ENCODE peak calls at places on chromosomes 2 and 18, in four cellular contexts. One of them, this sample, is unnamed.

GRCh38 chr2:71454221-71455010 is 1.1 kb downstream of the DYSF start:
- DNase-seq in tibial nerve: no peak
- DNase-seq in dorsolateral prefrontal cortex: no peak
- DNase-seq in nephron progenitor cell: no peak
- DNase-seq in this sample: no peak

GRCh38 chr2:66802877-66803276 is 368.0 kb downstream of the MEIS1 start:
- DNase-seq in nephron progenitor cell: no peak
- DNase-seq in tibial nerve: no peak
- DNase-seq in dorsolateral prefrontal cortex: no peak
- DNase-seq in this sample: no peak

GRCh38 chr2:42424033-42424432 is 63.0 kb upstream of the COX7A2L start:
- DNase-seq in dorsolateral prefrontal cortex: no peak
- DNase-seq in nephron progenitor cell: no peak
- DNase-seq in tibial nerve: no peak
- DNase-seq in this sample: no peak

GRCh38 chr2:122009546-122009945 is 254.1 kb downstream of the TSN start:
- DNase-seq in dorsolateral prefrontal cortex: no peak
- DNase-seq in nephron progenitor cell: no peak
- DNase-seq in tibial nerve: no peak
- DNase-seq in this sample: no peak

GRCh38 chr18:7464245-7464966 is 102.7 kb upstream of the PTPRM start:
- DNase-seq in tibial nerve: no peak
- DNase-seq in nephron progenitor cell: no peak
- DNase-seq in dorsolateral prefrontal cortex: no peak
- DNase-seq in this sample: no peak

GRCh38 chr18:79429785-79430281 is 34.1 kb downstream of the NFATC1 start:
- DNase-seq in nephron progenitor cell: no peak
- DNase-seq in dorsolateral prefrontal cortex: no peak
- DNase-seq in tibial nerve: no peak
- DNase-seq in this sample: no peak

GRCh38 chr2:148794558-148794957 is 80.5 kb upstream of the KIF5C start:
- DNase-seq in dorsolateral prefrontal cortex: no peak
- DNase-seq in tibial nerve: no peak
- DNase-seq in nephron progenitor cell: no peak
- DNase-seq in this sample: no peak

GRCh38 chr18:36031407-36031806 is 36.0 kb downstream of the RPRD1A start:
- DNase-seq in tibial nerve: no peak
- DNase-seq in dorsolateral prefrontal cortex: no peak
- DNase-seq in nephron progenitor cell: no peak
- DNase-seq in this sample: no peak

GRCh38 chr2:142131016-142131714 is at the start of gene LRP1B:
- DNase-seq in tibial nerve: no peak
- DNase-seq in dorsolateral prefrontal cortex: no peak
- DNase-seq in nephron progenitor cell: peak
- DNase-seq in this sample: no peak

GRCh38 chr2:173296235-173296634 is 58.4 kb upstream of the CDCA7 start:
- DNase-seq in nephron progenitor cell: no peak
- DNase-seq in tibial nerve: no peak
- DNase-seq in dorsolateral prefrontal cortex: no peak
- DNase-seq in this sample: no peak

GRCh38 chr2:1718339-1719220 is 25.7 kb downstream of the PXDN start:
- DNase-seq in tibial nerve: no peak
- DNase-seq in dorsolateral prefrontal cortex: no peak
- DNase-seq in nephron progenitor cell: no peak
- DNase-seq in this sample: no peak

GRCh38 chr18:76494181-76494540 is 881 bp downstream of the ZNF516 start:
- DNase-seq in tibial nerve: peak
- DNase-seq in nephron progenitor cell: peak
- DNase-seq in dorsolateral prefrontal cortex: no peak
- DNase-seq in this sample: no peak

GRCh38 chr2:217740796-217741195 is 262.0 kb downstream of the TNS1 start:
- DNase-seq in nephron progenitor cell: no peak
- DNase-seq in tibial nerve: no peak
- DNase-seq in dorsolateral prefrontal cortex: no peak
- DNase-seq in this sample: no peak

GRCh38 chr18:54109131-54109683 is 115.3 kb downstream of the MBD2 start:
- DNase-seq in dorsolateral prefrontal cortex: no peak
- DNase-seq in nephron progenitor cell: no peak
- DNase-seq in tibial nerve: no peak
- DNase-seq in this sample: no peak

GRCh38 chr18:68735498-68736343 is 20.8 kb upstream of the TMX3 start:
- DNase-seq in nephron progenitor cell: no peak
- DNase-seq in dorsolateral prefrontal cortex: no peak
- DNase-seq in tibial nerve: no peak
- DNase-seq in this sample: no peak

GRCh38 chr2:105872142-105872728 is 127.5 kb downstream of the NCK2 start:
- DNase-seq in nephron progenitor cell: no peak
- DNase-seq in tibial nerve: no peak
- DNase-seq in dorsolateral prefrontal cortex: no peak
- DNase-seq in this sample: no peak

GRCh38 chr18:76633504-76634259 is 138.6 kb upstream of the ZNF516 start:
- DNase-seq in nephron progenitor cell: no peak
- DNase-seq in tibial nerve: no peak
- DNase-seq in dorsolateral prefrontal cortex: no peak
- DNase-seq in this sample: no peak

GRCh38 chr2:44135307-44135706 is 33.4 kb upstream of the PPM1B start:
- DNase-seq in tibial nerve: no peak
- DNase-seq in nephron progenitor cell: no peak
- DNase-seq in dorsolateral prefrontal cortex: no peak
- DNase-seq in this sample: no peak

GRCh38 chr18:21714472-21714871 is 9.9 kb upstream of the ABHD3 start:
- DNase-seq in nephron progenitor cell: no peak
- DNase-seq in dorsolateral prefrontal cortex: no peak
- DNase-seq in tibial nerve: no peak
- DNase-seq in this sample: no peak

GRCh38 chr2:14492920-14493503 is 139.5 kb upstream of the LRATD1 start:
- DNase-seq in dorsolateral prefrontal cortex: no peak
- DNase-seq in tibial nerve: no peak
- DNase-seq in nephron progenitor cell: no peak
- DNase-seq in this sample: no peak

GRCh38 chr2:28108143-28108542 is 217.6 kb downstream of the BABAM2 start:
- DNase-seq in nephron progenitor cell: no peak
- DNase-seq in dorsolateral prefrontal cortex: no peak
- DNase-seq in tibial nerve: no peak
- DNase-seq in this sample: no peak

GRCh38 chr2:20599001-20599600 is 51.8 kb downstream of the HS1BP3 start:
- DNase-seq in tibial nerve: peak
- DNase-seq in nephron progenitor cell: no peak
- DNase-seq in dorsolateral prefrontal cortex: peak
- DNase-seq in this sample: peak

GRCh38 chr2:41768301-41768700 is 279.5 kb upstream of the PKDCC start:
- DNase-seq in dorsolateral prefrontal cortex: peak
- DNase-seq in nephron progenitor cell: no peak
- DNase-seq in tibial nerve: no peak
- DNase-seq in this sample: no peak

GRCh38 chr2:26704441-26704977 is 12.0 kb downstream of the KCNK3 start:
- DNase-seq in nephron progenitor cell: no peak
- DNase-seq in dorsolateral prefrontal cortex: no peak
- DNase-seq in tibial nerve: no peak
- DNase-seq in this sample: no peak

GRCh38 chr2:191938779-191939178 is 91.9 kb upstream of the CAVIN2 start:
- DNase-seq in dorsolateral prefrontal cortex: no peak
- DNase-seq in nephron progenitor cell: no peak
- DNase-seq in tibial nerve: no peak
- DNase-seq in this sample: no peak

GRCh38 chr2:62283147-62283546 is 87.2 kb downstream of the B3GNT2 start:
- DNase-seq in tibial nerve: no peak
- DNase-seq in dorsolateral prefrontal cortex: no peak
- DNase-seq in nephron progenitor cell: no peak
- DNase-seq in this sample: no peak

GRCh38 chr2:52571380-52572347 is 1195.9 kb upstream of the CHAC2 start:
- DNase-seq in nephron progenitor cell: no peak
- DNase-seq in dorsolateral prefrontal cortex: no peak
- DNase-seq in tibial nerve: no peak
- DNase-seq in this sample: no peak

GRCh38 chr2:116718451-116718850 is 1096.0 kb upstream of the DDX18 start:
- DNase-seq in nephron progenitor cell: no peak
- DNase-seq in tibial nerve: no peak
- DNase-seq in dorsolateral prefrontal cortex: no peak
- DNase-seq in this sample: no peak

GRCh38 chr2:26978061-26978596 is 7.7 kb downstream of the MAPRE3 start:
- DNase-seq in nephron progenitor cell: no peak
- DNase-seq in tibial nerve: no peak
- DNase-seq in dorsolateral prefrontal cortex: no peak
- DNase-seq in this sample: no peak

GRCh38 chr2:47310801-47311560 is 92.0 kb upstream of the MSH2 start:
- DNase-seq in dorsolateral prefrontal cortex: peak
- DNase-seq in tibial nerve: peak
- DNase-seq in nephron progenitor cell: no peak
- DNase-seq in this sample: peak

GRCh38 chr2:105325389-105325963 is 4.1 kb downstream of the TGFBRAP1 start:
- DNase-seq in dorsolateral prefrontal cortex: no peak
- DNase-seq in nephron progenitor cell: no peak
- DNase-seq in tibial nerve: no peak
- DNase-seq in this sample: no peak

GRCh38 chr2:67656875-67657274 is 259.7 kb downstream of the ETAA1 start:
- DNase-seq in dorsolateral prefrontal cortex: no peak
- DNase-seq in tibial nerve: no peak
- DNase-seq in nephron progenitor cell: no peak
- DNase-seq in this sample: no peak

DNA sequence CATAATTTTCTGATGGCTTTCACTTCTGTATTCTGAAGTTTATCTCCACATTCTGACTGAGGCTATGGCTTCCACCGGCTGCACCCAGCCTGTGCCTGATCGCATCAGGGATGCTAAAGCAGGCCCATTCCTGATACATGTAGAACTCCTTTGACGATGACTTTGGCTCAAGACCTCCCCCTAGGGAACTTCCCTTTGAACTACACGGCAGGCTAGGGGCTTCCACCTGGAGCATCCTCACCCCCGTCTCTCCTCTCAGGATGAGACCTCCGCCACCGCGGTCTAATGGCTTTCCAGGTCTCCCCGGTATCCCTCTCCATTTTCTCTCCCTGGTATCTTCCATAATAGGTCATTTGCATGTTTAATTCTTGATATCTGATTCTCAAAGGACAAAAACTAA is 214.9 kb upstream of the CHST9 start:
- DNase-seq in tibial nerve: no peak
- DNase-seq in dorsolateral prefrontal cortex: no peak
- DNase-seq in nephron progenitor cell: peak
- DNase-seq in this sample: no peak
- TF ChIP-seq CTCF in tibial nerve: no peak
- TF ChIP-seq CTCF in dorsolateral prefrontal cortex: no peak
- TF ChIP-seq CTCF in nephron progenitor cell: peak
- TF ChIP-seq CTCF in this sample: no peak

DNA sequence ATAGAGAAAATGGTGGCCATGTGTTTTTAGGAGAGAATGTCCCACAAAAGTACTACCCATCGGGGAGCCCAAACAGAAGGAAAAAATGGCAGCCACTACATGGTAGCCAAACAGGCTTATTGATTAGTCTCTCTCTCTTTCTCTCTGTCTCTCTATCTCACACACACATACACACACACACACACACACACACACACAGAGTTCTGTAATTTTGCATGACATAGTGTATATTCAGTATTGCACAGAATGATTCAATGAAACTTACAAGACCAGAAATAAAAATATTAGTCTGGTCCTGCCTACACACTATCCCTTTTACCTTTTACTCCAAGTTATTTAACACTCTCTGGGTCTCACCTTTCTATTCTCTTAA is 124.8 kb upstream of the SLC39A10 start:
- DNase-seq in tibial nerve: no peak
- DNase-seq in dorsolateral prefrontal cortex: no peak
- DNase-seq in nephron progenitor cell: no peak
- DNase-seq in this sample: no peak
- TF ChIP-seq CTCF in tibial nerve: no peak
- TF ChIP-seq CTCF in dorsolateral prefrontal cortex: no peak
- TF ChIP-seq CTCF in nephron progenitor cell: no peak
- TF ChIP-seq CTCF in this sample: no peak

DNA sequence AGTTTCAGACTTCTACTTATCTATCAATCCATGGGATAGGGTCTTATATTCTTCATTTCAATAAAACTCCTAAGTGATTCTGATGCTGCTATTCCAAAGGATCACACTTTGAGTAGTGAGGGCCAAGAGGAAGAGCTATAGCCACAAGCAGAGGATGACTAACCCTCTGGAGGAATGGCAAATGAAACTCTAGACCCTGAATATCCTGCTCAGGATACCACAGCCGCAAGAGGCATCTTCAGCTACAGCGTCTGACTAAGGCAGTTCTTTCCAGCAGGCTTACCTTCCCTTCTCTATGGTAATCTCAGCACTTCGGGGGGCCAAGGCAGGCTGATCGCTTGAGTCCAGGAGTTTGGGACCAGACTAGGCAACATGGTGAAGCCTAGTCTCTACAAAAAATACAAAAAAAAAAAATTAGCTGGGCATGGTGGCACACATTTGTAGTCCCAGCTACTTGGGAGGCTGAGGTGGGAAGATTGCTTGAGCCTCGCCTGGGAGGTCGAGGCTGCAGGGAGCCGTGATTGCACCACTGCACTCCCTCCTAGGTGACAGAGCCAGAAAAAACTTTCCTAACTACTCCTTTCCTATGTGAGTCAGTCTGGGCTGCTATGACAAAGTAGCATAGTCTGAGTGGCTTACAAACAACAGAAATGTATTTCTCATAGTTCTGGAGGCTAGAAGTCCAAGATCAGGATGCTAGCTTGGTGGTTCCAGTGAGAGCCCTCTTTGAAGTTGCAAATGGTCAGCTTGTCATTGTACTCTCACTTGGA is 371.9 kb downstream of the IRS1 start:
- DNase-seq in nephron progenitor cell: no peak
- DNase-seq in dorsolateral prefrontal cortex: no peak
- DNase-seq in tibial nerve: no peak
- DNase-seq in this sample: no peak
- TF ChIP-seq CTCF in nephron progenitor cell: no peak
- TF ChIP-seq CTCF in dorsolateral prefrontal cortex: no peak
- TF ChIP-seq CTCF in tibial nerve: no peak
- TF ChIP-seq CTCF in this sample: no peak

GRCh38 chr2:235793163-235793752 is 299.4 kb downstream of the AGAP1 start:
- DNase-seq in nephron progenitor cell: no peak
- DNase-seq in tibial nerve: no peak
- DNase-seq in dorsolateral prefrontal cortex: no peak
- DNase-seq in this sample: no peak
- TF ChIP-seq CTCF in nephron progenitor cell: peak
- TF ChIP-seq CTCF in tibial nerve: no peak
- TF ChIP-seq CTCF in dorsolateral prefrontal cortex: peak
- TF ChIP-seq CTCF in this sample: no peak

GRCh38 chr2:120958623-120959366 is 223.1 kb downstream of the GLI2 start:
- DNase-seq in dorsolateral prefrontal cortex: no peak
- DNase-seq in nephron progenitor cell: peak
- DNase-seq in tibial nerve: no peak
- DNase-seq in this sample: no peak
- TF ChIP-seq CTCF in dorsolateral prefrontal cortex: no peak
- TF ChIP-seq CTCF in nephron progenitor cell: peak
- TF ChIP-seq CTCF in tibial nerve: peak
- TF ChIP-seq CTCF in this sample: no peak

GRCh38 chr2:168697668-168698121 is 104.7 kb upstream of the NOSTRIN start:
- DNase-seq in tibial nerve: no peak
- DNase-seq in nephron progenitor cell: no peak
- DNase-seq in dorsolateral prefrontal cortex: no peak
- DNase-seq in this sample: no peak
- TF ChIP-seq CTCF in tibial nerve: no peak
- TF ChIP-seq CTCF in nephron progenitor cell: no peak
- TF ChIP-seq CTCF in dorsolateral prefrontal cortex: no peak
- TF ChIP-seq CTCF in this sample: no peak